ENCODE peak calls at places on chromosomes 3 and 15, in eight cellular contexts. V, N, W, G, A, K, J and L are unnamed samples.

GRCh38 chr15:73915085-73915484 is 11.2 kb upstream of the LOXL1 start:
- DNase-seq in G (no peak), V (no peak), J (no peak), N (no peak), K (no peak), W (no peak), A (peak), L (no peak)

GRCh38 chr15:87778358-87778757 is 478.2 kb downstream of the NTRK3 start:
- DNase-seq in G (no peak), A (no peak), K (no peak), V (no peak), N (no peak), W (no peak), J (no peak), L (no peak)

GRCh38 chr3:168248383-168249047 is 152.8 kb upstream of the GOLIM4 start:
- DNase-seq in A (peak), G (peak), J (peak), V (no peak), K (no peak), N (no peak), W (no peak), L (peak)

GRCh38 chr15:60830479-60830878 is 351.5 kb upstream of the ICE2 start:
- DNase-seq in W (no peak), J (peak), K (no peak), V (peak), N (no peak), A (no peak), G (peak), L (no peak)

GRCh38 chr3:37923576-37923926 is 61.9 kb downstream of the CTDSPL start:
- DNase-seq in A (no peak), N (no peak), K (no peak), W (no peak), J (no peak), V (no peak), G (no peak), L (no peak)

GRCh38 chr3:138389841-138390581 is 41.6 kb downstream of the MRAS start:
- DNase-seq in J (peak), A (no peak), N (no peak), V (peak), W (no peak), K (no peak), G (peak), L (no peak)

GRCh38 chr3:3196148-3196861 is 16.8 kb upstream of the CRBN start:
- DNase-seq in A (no peak), V (no peak), W (no peak), J (no peak), G (no peak), K (no peak), N (no peak), L (no peak)

GRCh38 chr3:27532931-27533607 is 48.9 kb upstream of the SLC4A7 start:
- DNase-seq in G (peak), J (peak), A (no peak), V (no peak), W (no peak), K (no peak), N (no peak), L (no peak)

GRCh38 chr15:77013786-77014136 is 18.8 kb downstream of the PSTPIP1 start:
- DNase-seq in V (no peak), W (peak), G (no peak), J (no peak), A (no peak), K (peak), N (no peak), L (no peak)

GRCh38 chr3:114221165-114221880 is 16.1 kb downstream of the ZNF80 start:
- DNase-seq in N (no peak), A (no peak), W (peak), V (no peak), J (no peak), K (no peak), G (peak), L (no peak)

GRCh38 chr3:149603126-149604074 is 54.4 kb downstream of the WWTR1 start:
- DNase-seq in N (no peak), W (no peak), A (no peak), K (no peak), G (peak), J (peak), V (no peak), L (no peak)

GRCh38 chr3:12222765-12223485 is 64.2 kb upstream of the TIMP4 start:
- DNase-seq in G (peak), V (no peak), A (no peak), J (peak), W (no peak), N (no peak), K (no peak), L (no peak)

GRCh38 chr15:34795267-34796081 is at the start of gene ACTC1:
- DNase-seq in K (no peak), J (peak), N (no peak), V (no peak), G (peak), A (no peak), W (no peak), L (no peak)

GRCh38 chr15:88476635-88477038 is 9.1 kb downstream of the MRPS11 start:
- DNase-seq in W (no peak), J (peak), N (no peak), A (peak), G (peak), V (no peak), K (no peak), L (peak)

GRCh38 chr3:99865321-99865720 is 47.7 kb downstream of the CMSS1 start:
- DNase-seq in G (peak), K (no peak), A (no peak), V (no peak), J (peak), W (no peak), N (no peak), L (no peak)

GRCh38 chr3:40719660-40720287 is 195.0 kb downstream of the ZNF621 start:
- DNase-seq in J (no peak), K (no peak), G (no peak), W (no peak), V (no peak), N (no peak), A (peak), L (peak)

GRCh38 chr3:31077021-31077601 is 182.7 kb upstream of the GADL1 start:
- DNase-seq in J (peak), V (peak), N (no peak), W (peak), K (no peak), A (no peak), G (peak), L (no peak)

GRCh38 chr3:190131329-190131728 is 10.6 kb upstream of the P3H2 start:
- DNase-seq in J (peak), W (no peak), K (no peak), A (no peak), V (no peak), N (no peak), G (peak), L (peak)

GRCh38 chr3:68211637-68212036 is 557.2 kb upstream of the SUCLG2 start:
- DNase-seq in W (no peak), A (no peak), N (no peak), K (no peak), G (no peak), J (no peak), V (no peak), L (no peak)

GRCh38 chr15:90184119-90184785 is 16.9 kb upstream of the SEMA4B start:
- DNase-seq in J (peak), A (peak), V (no peak), G (peak), W (no peak), K (peak), N (no peak), L (no peak)

GRCh38 chr3:39362177-39362576 is 21.0 kb upstream of the SLC25A38 start:
- DNase-seq in N (no peak), K (no peak), V (no peak), G (no peak), W (no peak), A (no peak), J (no peak), L (no peak)

GRCh38 chr3:40996827-40997710 is 202.2 kb upstream of the CTNNB1 start:
- DNase-seq in K (no peak), N (no peak), J (no peak), G (no peak), V (no peak), A (no peak), W (no peak), L (no peak)

GRCh38 chr3:17233398-17233800 is 348.6 kb downstream of the PLCL2 start:
- DNase-seq in G (peak), J (peak), K (no peak), V (peak), W (peak), N (no peak), A (peak), L (peak)

GRCh38 chr3:194740859-194741486 is 55.3 kb downstream of the FAM43A start:
- DNase-seq in W (no peak), J (peak), A (no peak), V (no peak), G (peak), N (no peak), K (no peak), L (no peak)

GRCh38 chr3:141413387-141414140 is 45.3 kb downstream of the ZBTB38 start:
- DNase-seq in G (no peak), A (no peak), V (no peak), K (no peak), W (peak), J (peak), N (no peak), L (no peak)

GRCh38 chr3:127833281-127834032 is 11.1 kb upstream of the MGLL start:
- DNase-seq in J (no peak), N (no peak), W (no peak), V (no peak), A (no peak), G (no peak), K (no peak), L (peak)

GRCh38 chr15:75349851-75350588 is 3.2 kb downstream of the NEIL1 start:
- DNase-seq in K (peak), N (no peak), J (no peak), A (no peak), W (peak), G (no peak), V (no peak), L (no peak)

GRCh38 chr3:167066977-167067843 is 312.9 kb downstream of the ZBBX start:
- DNase-seq in G (no peak), K (no peak), N (no peak), J (no peak), V (no peak), W (no peak), A (peak), L (peak)

GRCh38 chr15:68431792-68432401 is at the start of gene ITGA11:
- DNase-seq in N (no peak), A (peak), K (no peak), G (peak), V (no peak), W (peak), J (no peak), L (peak)

GRCh38 chr15:32824777-32825176 is 107.0 kb downstream of the GREM1 start:
- DNase-seq in K (no peak), J (peak), A (no peak), N (no peak), W (no peak), G (peak), V (no peak), L (no peak)

GRCh38 chr3:105944721-105945120 is 75.9 kb upstream of the CBLB start:
- DNase-seq in N (no peak), G (peak), W (no peak), A (no peak), J (peak), V (no peak), K (no peak), L (no peak)

GRCh38 chr3:23440416-23441294 is 237.5 kb downstream of the UBE2E2 start:
- DNase-seq in K (no peak), W (no peak), N (no peak), V (no peak), A (no peak), J (no peak), G (no peak), L (no peak)

GRCh38 chr3:177440456-177441105 is 243.3 kb upstream of the TBL1XR1 start:
- DNase-seq in K (no peak), J (peak), N (no peak), W (no peak), A (no peak), G (no peak), V (no peak), L (no peak)